ENCODE peak calls at places on chromosomes 13 and 19, in four cellular contexts. M is CD4-positive, alpha-beta T cell; T is dorsolateral prefrontal cortex; Y is GM23248. Z is an unnamed sample. For H3K27me3, the result is how much of the 10 kb centered on the place peaks cover.

GRCh38 chr19:55586976-55587668 is 6.5 kb upstream of the ZNF579 start:
- DNase-seq in Y (peak), T (peak), M (peak), Z (peak)

GRCh38 chr13:28805193-28805819 is 14.8 kb upstream of the MTUS2 start:
- DNase-seq in Y (peak), M (no peak), T (no peak), Z (no peak)

GRCh38 chr13:104171132-104171531 is 1104.9 kb upstream of the SLC10A2 start:
- DNase-seq in Y (no peak), M (no peak), T (no peak), Z (no peak)

GRCh38 chr19:43784251-43784980 is 3.6 kb upstream of the KCNN4 start:
- DNase-seq in Y (peak), T (no peak), M (peak), Z (peak)

GRCh38 chr13:66195238-66195637 is 1034.9 kb downstream of the PCDH9 start:
- DNase-seq in M (no peak), T (no peak), Y (no peak), Z (no peak)

GRCh38 chr19:16978156-16978555 is 48.5 kb downstream of the CPAMD8 start:
- DNase-seq in T (no peak), Y (no peak), M (no peak), Z (no peak)

GRCh38 chr13:59099182-59099950 is 1064.4 kb downstream of the DIAPH3 start:
- DNase-seq in Y (no peak), T (no peak), M (no peak), Z (no peak)

GRCh38 chr19:10269333-10270179 is 1.4 kb upstream of the ICAM1 start:
- DNase-seq in T (peak), M (peak), Y (peak), Z (peak)

GRCh38 chr19:53912653-53913052 is 3.6 kb downstream of the CACNG7 start:
- DNase-seq in Y (no peak), M (no peak), T (no peak), Z (no peak)

GRCh38 chr13:51747438-51748434 is 56.2 kb downstream of the DHRS12 start:
- DNase-seq in Y (no peak), M (no peak), T (no peak), Z (no peak)

GRCh38 chr13:51258612-51259358 is 36.6 kb downstream of the FAM124A start:
- DNase-seq in M (no peak), T (no peak), Y (no peak), Z (no peak)

GRCh38 chr19:52923782-52924593 is 760 bp upstream of the ZNF888 start:
- DNase-seq in Y (peak), M (no peak), T (peak), Z (peak)

GRCh38 chr13:20182231-20182846 is 10.4 kb downstream of the GJB2 start:
- DNase-seq in T (peak), M (peak), Y (peak), Z (no peak)

DNA sequence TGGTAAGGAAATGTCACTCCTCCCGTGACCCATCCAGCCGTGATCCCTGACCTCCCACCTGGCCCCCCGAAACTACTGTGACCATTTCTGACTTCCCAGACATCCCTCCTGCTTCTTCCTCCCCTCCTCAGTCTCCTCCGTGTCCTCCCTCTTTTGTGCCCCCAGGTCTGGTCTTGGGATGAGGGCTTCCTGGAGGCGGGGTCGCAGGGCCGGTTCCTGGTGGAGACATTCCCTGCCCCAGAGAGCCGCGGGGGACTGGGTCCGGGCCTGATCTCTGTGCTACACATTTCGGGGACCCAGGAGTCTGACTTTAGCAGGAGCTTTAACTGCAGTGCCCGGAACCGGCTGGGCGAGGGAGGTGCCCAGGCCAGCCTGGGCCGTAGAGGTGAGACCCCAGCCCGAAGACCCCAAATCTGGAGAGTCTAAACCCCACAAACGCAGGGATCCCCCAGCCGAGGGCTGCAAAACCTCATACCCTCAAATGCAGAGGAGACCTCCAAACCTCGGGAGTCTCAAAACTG is 5.0 kb downstream of the KIRREL2 start:
- DNase-seq in Y (no peak), M (no peak), T (no peak), Z (no peak)
- H3K27me3 ChIP-seq in Y (under half), M (under half), T (under half), Z (under half)

GRCh38 chr19:3365093-3365446 is 1.3 kb upstream of the NFIC start:
- DNase-seq in Y (no peak), M (no peak), T (no peak), Z (no peak)
- H3K27me3 ChIP-seq in Y (under half), M (under half), T (under half), Z (under half)

GRCh38 chr19:41195675-41196497 is 2.9 kb downstream of the CYP2S1 start:
- DNase-seq in M (no peak), T (no peak), Y (peak), Z (no peak)
- H3K27me3 ChIP-seq in M (under half), T (under half), Y (under half), Z (under half)

DNA sequence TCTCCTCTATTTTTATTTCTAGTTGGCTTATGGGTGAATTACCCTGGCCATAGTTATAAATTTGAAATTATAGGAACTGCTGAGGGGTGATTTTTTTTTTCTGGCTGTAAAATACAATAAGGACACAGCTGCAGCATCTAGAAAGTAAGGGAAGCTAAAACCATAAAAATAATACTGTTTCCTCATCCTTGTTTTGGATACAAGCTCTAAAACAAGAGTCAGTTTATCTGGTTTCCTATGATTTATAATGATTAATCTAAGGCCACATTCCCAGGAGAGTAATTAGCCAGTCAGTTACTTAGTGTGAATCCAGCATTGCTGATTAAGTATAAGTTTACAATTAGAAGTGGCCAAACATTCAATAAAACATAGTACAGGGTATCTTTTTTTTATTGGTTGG is 219.1 kb upstream of the NBEA start:
- DNase-seq in M (no peak), T (no peak), Y (no peak), Z (no peak)
- H3K27me3 ChIP-seq in M (under half), T (under half), Y (under half), Z (under half)

GRCh38 chr19:45730389-45731288 is at the start of gene FBXO46:
- DNase-seq in T (peak), Y (peak), M (peak), Z (peak)

GRCh38 chr19:45729774-45730388 is 815 bp downstream of the FBXO46 start:
- DNase-seq in M (no peak), T (no peak), Y (peak), Z (no peak)

DNA sequence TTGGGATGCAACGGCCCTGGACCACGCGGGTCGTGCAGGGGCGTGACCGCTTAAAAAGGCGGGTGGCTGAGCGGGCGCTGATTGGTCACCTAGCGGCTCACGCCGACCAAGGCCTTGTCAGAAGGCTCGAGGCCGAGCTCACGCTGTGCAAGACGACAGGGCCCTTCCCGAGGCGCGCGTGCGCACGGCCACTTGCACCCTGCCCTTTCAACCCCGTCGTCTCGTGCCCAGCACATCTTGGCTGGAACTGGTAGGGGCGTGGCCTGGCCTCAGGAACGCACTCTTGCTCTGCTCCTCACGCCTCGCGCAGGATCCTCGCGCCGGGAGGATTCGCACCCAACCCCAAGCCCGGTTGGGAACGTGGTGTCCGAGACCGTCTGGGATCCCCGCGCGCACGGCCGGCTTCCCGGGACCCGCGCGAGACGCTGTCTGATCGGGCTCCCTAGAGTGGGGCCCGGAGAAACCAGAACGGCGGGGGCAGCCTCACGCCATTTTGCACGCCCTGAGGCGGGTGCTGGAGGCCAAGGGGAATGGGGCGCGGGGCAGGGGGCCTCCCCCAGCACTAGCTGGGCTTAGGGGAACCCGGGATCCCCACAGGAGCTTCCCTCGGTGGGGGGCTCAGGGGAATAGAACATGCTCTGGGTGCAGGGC is at the start of gene MEIOSIN:
- DNase-seq in M (no peak), T (no peak), Y (no peak), Z (no peak)
- H3K27me3 ChIP-seq in M (under half), T (under half), Y (under half), Z (under half)

GRCh38 chr19:18616023-18616422 is 3.4 kb downstream of the TMEM59L start:
- DNase-seq in T (no peak), Y (no peak), M (no peak), Z (no peak)
- H3K27me3 ChIP-seq in T (under half), Y (under half), M (half or more), Z (under half)

DNA sequence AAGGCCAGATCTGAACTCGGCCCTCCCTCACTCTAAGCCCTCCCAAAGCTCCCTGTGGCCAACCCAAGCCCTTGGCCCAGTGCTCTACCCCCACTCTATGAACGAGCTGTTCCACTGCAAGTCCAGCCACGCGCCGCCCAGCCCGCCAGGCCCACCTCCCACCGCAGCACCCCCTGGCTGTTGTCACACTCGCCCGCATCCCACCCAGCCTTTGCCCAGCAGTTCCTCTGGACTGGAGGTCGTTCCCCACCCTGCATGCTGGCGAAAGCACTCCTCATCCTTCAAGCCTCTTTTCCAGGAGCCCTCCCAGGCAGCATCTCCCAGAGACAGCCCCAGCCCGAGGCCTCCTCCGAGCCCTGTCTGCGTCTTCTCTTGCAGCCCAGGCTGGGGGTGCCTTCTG is 33.1 kb upstream of the ONECUT3 start:
- DNase-seq in Y (no peak), T (no peak), M (no peak), Z (no peak)
- H3K27me3 ChIP-seq in Y (under half), T (under half), M (under half), Z (under half)

GRCh38 chr19:49441960-49442350 is 628 bp upstream of the SLC17A7 start:
- DNase-seq in M (no peak), Y (no peak), T (no peak), Z (no peak)

GRCh38 chr19:49439841-49440240 is 1.5 kb downstream of the SLC17A7 start:
- DNase-seq in Y (no peak), M (no peak), T (peak), Z (no peak)

GRCh38 chr19:49442354-49442753 is 1.0 kb upstream of the SLC17A7 start:
- DNase-seq in M (no peak), Y (peak), T (no peak), Z (peak)

GRCh38 chr19:49441210-49441959 is at the start of gene SLC17A7:
- DNase-seq in Y (peak), T (no peak), M (no peak), Z (peak)

DNA sequence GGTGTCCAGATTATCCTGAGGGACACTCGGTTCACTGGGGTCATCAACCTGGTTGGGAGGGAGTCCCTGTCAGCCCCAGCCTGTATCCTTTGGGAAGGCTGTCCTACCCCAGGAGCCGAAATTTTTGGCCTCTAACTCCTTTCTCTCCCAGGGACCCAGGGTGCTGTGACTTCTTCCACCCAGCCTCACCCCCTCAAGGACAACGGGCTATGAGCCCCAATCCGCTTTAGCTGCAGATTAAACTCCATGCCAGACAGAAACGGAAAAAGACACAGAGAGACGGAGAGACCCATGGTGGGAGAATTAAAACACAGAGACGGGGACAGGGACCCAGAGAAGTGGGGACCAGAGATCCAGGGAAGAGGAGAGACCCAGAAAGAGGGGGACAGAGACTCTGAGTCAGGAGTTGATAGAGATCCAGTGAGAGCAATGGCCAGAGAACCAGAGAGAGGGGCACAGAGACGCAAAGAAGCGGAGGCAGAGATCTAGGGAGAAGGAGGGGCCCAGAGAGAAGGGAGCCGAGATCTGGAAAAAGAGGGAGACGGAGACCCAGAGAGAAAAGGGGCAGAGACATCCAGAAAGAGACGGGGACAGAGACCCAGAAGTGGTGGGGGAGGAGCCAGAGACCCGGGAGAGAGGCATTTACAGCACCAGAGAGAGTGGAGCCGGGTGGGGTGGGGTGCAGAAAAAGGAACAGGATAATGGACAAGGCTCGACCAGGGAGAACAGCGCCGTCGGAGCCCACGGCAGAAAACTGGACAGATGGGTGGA is 703 bp downstream of the SLC17A7 start:
- DNase-seq in M (no peak), Y (no peak), T (no peak), Z (no peak)
- H3K27me3 ChIP-seq in M (half or more), Y (under half), T (under half), Z (under half)

Z was measured in right atrium auricular region.